ENCODE peak calls at places on chromosomes 16 and 17, in ten cellular contexts. I, P, G, A, L, C, F, T, Q and K are unnamed samples.

GRCh38 chr17:45775576-45776011 is 8.5 kb upstream of the CRHR1 start:
- DNase-seq in T (no peak), F (no peak), L (no peak), I (no peak), P (peak), A (no peak), G (peak), Q (no peak), C (no peak), K (no peak)

GRCh38 chr16:2428051-2428786 is 1.0 kb upstream of the CCNF start:
- DNase-seq in C (no peak), T (no peak), A (no peak), F (no peak), L (peak), I (no peak), P (peak), Q (peak), G (peak), K (peak)

GRCh38 chr16:68309798-68310197 is 948 bp downstream of the SLC7A6OS start:
- DNase-seq in A (no peak), C (no peak), F (no peak), Q (no peak), L (no peak), T (no peak), G (no peak), I (no peak), P (no peak), K (no peak)

GRCh38 chr17:52064791-52065211 is 93.7 kb downstream of the CA10 start:
- DNase-seq in L (no peak), G (no peak), P (no peak), I (no peak), A (peak), C (no peak), F (no peak), Q (no peak), T (no peak), K (peak)

GRCh38 chr17:38883592-38884526 is 14.0 kb downstream of the LASP1 start:
- DNase-seq in A (no peak), P (no peak), T (no peak), C (no peak), Q (no peak), G (no peak), I (no peak), F (no peak), L (no peak), K (no peak)

GRCh38 chr17:82366749-82367148 is 4.8 kb upstream of the UTS2R start:
- DNase-seq in G (no peak), T (no peak), A (no peak), L (no peak), F (no peak), C (no peak), I (no peak), Q (no peak), P (peak), K (no peak)

GRCh38 chr17:59538195-59538909 is 27.1 kb upstream of the DHX40 start:
- DNase-seq in Q (no peak), A (no peak), T (no peak), C (no peak), I (no peak), P (no peak), L (no peak), F (no peak), G (no peak), K (no peak)

GRCh38 chr17:72376486-72377345 is 255.9 kb downstream of the SOX9 start:
- DNase-seq in C (no peak), G (no peak), T (no peak), Q (no peak), A (no peak), F (no peak), I (no peak), P (no peak), L (no peak), K (no peak)